ENCODE peak calls at places on chromosomes 13 and 19, in four cellular contexts. W is stimulated activated CD4-positive, alpha-beta T cell treated with anti-CD3 and anti-CD28 coated beads, Interleukin-2, amount 100 ng/mL, for 48 hours; I is iris pigment epithelial cell; Z is cardiac fibroblast. S is an unnamed sample.

GRCh38 chr13:28953714-28954113 is 133.6 kb downstream of the MTUS2 start:
- DNase-seq in I (no peak), W (no peak), Z (no peak), S (no peak)

GRCh38 chr19:2578391-2578826 is 102.5 kb downstream of the GADD45B start:
- DNase-seq in Z (peak), W (no peak), I (peak), S (no peak)

GRCh38 chr19:18657590-18658365 is 20.9 kb downstream of the KLHL26 start:
- DNase-seq in Z (peak), W (no peak), I (peak), S (peak)

GRCh38 chr13:61138857-61139256 is 276.8 kb downstream of the PCDH20 start:
- DNase-seq in I (no peak), W (no peak), Z (no peak), S (no peak)

GRCh38 chr19:4425531-4425930 is 23.1 kb downstream of the CHAF1A start:
- DNase-seq in I (peak), W (no peak), Z (peak), S (no peak)

GRCh38 chr13:85313761-85314503 is 485.3 kb downstream of the SLITRK6 start:
- DNase-seq in I (peak), W (no peak), Z (no peak), S (peak)

GRCh38 chr13:22828081-22828480 is 352.7 kb upstream of the SGCG start:
- DNase-seq in W (no peak), Z (no peak), I (peak), S (no peak)

GRCh38 chr19:30666301-30666803 is 294.2 kb downstream of the ZNF536 start:
- DNase-seq in I (peak), W (peak), Z (peak), S (peak)

GRCh38 chr13:110306960-110307696 is at the start of the genes COL4A1 and COL4A2:
- DNase-seq in Z (peak), W (no peak), I (peak), S (no peak)

GRCh38 chr13:31675521-31675953 is 63.8 kb upstream of the RXFP2 start:
- DNase-seq in W (no peak), Z (peak), I (peak), S (no peak)

GRCh38 chr13:107534548-107534947 is 680.8 kb downstream of the LIG4 start:
- DNase-seq in I (peak), W (no peak), Z (no peak), S (no peak)

GRCh38 chr19:3054972-3055740 is 7.1 kb downstream of the TLE5 start:
- DNase-seq in Z (no peak), I (peak), W (no peak), S (no peak)

GRCh38 chr13:55244991-55245644 is 1895.6 kb upstream of the PRR20A start:
- DNase-seq in I (no peak), W (no peak), Z (no peak), S (peak)

GRCh38 chr19:3119782-3120380 is 16.0 kb upstream of the GNA15 start:
- DNase-seq in I (no peak), Z (no peak), W (no peak), S (no peak)

GRCh38 chr19:47122359-47123335 is 8.0 kb upstream of the SAE1 start:
- DNase-seq in W (no peak), Z (peak), I (peak), S (no peak)

GRCh38 chr19:13806728-13807127 is 11.5 kb downstream of the ZSWIM4 start:
- DNase-seq in Z (no peak), I (no peak), W (no peak), S (no peak)

GRCh38 chr19:2051771-2052704 is 994 bp upstream of the MKNK2 start:
- DNase-seq in Z (peak), W (no peak), I (no peak), S (no peak)

S was measured in NCI-H460.